ENCODE peak calls at places on chromosomes 5 and 9, in seven cellular contexts. One of them, this sample, is unnamed.

GRCh38 chr5:180689071-180689694 is 39.8 kb upstream of the FLT4 start:
- DNase-seq in WERI-Rb-1: no peak
- DNase-seq in fibroblast of mammary gland: peak; percentile 20
- DNase-seq in OCI-LY7: no peak
- DNase-seq in fibroblast of villous mesenchyme: peak; percentile 29
- DNase-seq in WTC11: no peak
- DNase-seq in spleen: no peak
- DNase-seq in this sample: no peak

GRCh38 chr5:151006704-151007334 is 13.6 kb upstream of the GPX3 start:
- DNase-seq in fibroblast of mammary gland: no peak
- DNase-seq in WERI-Rb-1: no peak
- DNase-seq in spleen: no peak
- DNase-seq in fibroblast of villous mesenchyme: peak; percentile 26
- DNase-seq in OCI-LY7: no peak
- DNase-seq in WTC11: no peak
- DNase-seq in this sample: no peak

GRCh38 chr5:43106290-43106638 is 14.4 kb upstream of the ZNF131 start:
- DNase-seq in OCI-LY7: no peak
- DNase-seq in WTC11: no peak
- DNase-seq in WERI-Rb-1: no peak
- DNase-seq in fibroblast of mammary gland: peak; percentile 39
- DNase-seq in spleen: no peak
- DNase-seq in fibroblast of villous mesenchyme: no peak
- DNase-seq in this sample: no peak

GRCh38 chr9:13992136-13992798 is 321.7 kb downstream of the NFIB start:
- DNase-seq in WTC11: no peak
- DNase-seq in spleen: no peak
- DNase-seq in fibroblast of mammary gland: no peak
- DNase-seq in WERI-Rb-1: no peak
- DNase-seq in fibroblast of villous mesenchyme: peak; percentile 37
- DNase-seq in OCI-LY7: no peak
- DNase-seq in this sample: no peak

GRCh38 chr9:99822096-99822595 is 461 bp downstream of the NR4A3 start:
- DNase-seq in fibroblast of villous mesenchyme: no peak
- DNase-seq in OCI-LY7: no peak
- DNase-seq in WTC11: no peak
- DNase-seq in fibroblast of mammary gland: no peak
- DNase-seq in WERI-Rb-1: no peak
- DNase-seq in spleen: peak; percentile 93
- DNase-seq in this sample: no peak

GRCh38 chr9:86854898-86855523 is 92.3 kb downstream of the GAS1 start:
- DNase-seq in WERI-Rb-1: no peak
- DNase-seq in OCI-LY7: no peak
- DNase-seq in fibroblast of villous mesenchyme: peak; percentile 81
- DNase-seq in WTC11: peak; percentile 74
- DNase-seq in spleen: no peak
- DNase-seq in fibroblast of mammary gland: peak; percentile 96
- DNase-seq in this sample: peak; percentile 39

GRCh38 chr5:72210913-72211670 is 103.8 kb downstream of the MAP1B start:
- DNase-seq in spleen: no peak
- DNase-seq in WTC11: no peak
- DNase-seq in OCI-LY7: no peak
- DNase-seq in WERI-Rb-1: no peak
- DNase-seq in fibroblast of villous mesenchyme: peak; percentile 72
- DNase-seq in fibroblast of mammary gland: peak; percentile 88
- DNase-seq in this sample: no peak

GRCh38 chr5:10307206-10308148 is at the start of gene CMBL:
- DNase-seq in WTC11: peak; percentile 58
- DNase-seq in fibroblast of mammary gland: peak; percentile 57
- DNase-seq in OCI-LY7: no peak
- DNase-seq in spleen: peak; percentile 84
- DNase-seq in WERI-Rb-1: no peak
- DNase-seq in fibroblast of villous mesenchyme: peak; percentile 50
- DNase-seq in this sample: peak; percentile 39

GRCh38 chr5:103207653-103208052 is 50.9 kb upstream of the MACIR start:
- DNase-seq in spleen: no peak
- DNase-seq in OCI-LY7: no peak
- DNase-seq in fibroblast of mammary gland: peak; percentile 13
- DNase-seq in fibroblast of villous mesenchyme: peak; percentile 22
- DNase-seq in WERI-Rb-1: no peak
- DNase-seq in WTC11: no peak
- DNase-seq in this sample: no peak

GRCh38 chr5:79069488-79070001 is at the start of the genes BHMT2 and DMGDH:
- DNase-seq in spleen: no peak
- DNase-seq in fibroblast of villous mesenchyme: peak; percentile 33
- DNase-seq in fibroblast of mammary gland: peak; percentile 54
- DNase-seq in OCI-LY7: no peak
- DNase-seq in WTC11: no peak
- DNase-seq in WERI-Rb-1: no peak
- DNase-seq in this sample: no peak

GRCh38 chr9:84075004-84075403 is 94.4 kb downstream of the RMI1 start:
- DNase-seq in fibroblast of villous mesenchyme: no peak
- DNase-seq in WTC11: no peak
- DNase-seq in fibroblast of mammary gland: no peak
- DNase-seq in OCI-LY7: no peak
- DNase-seq in spleen: no peak
- DNase-seq in WERI-Rb-1: no peak
- DNase-seq in this sample: no peak

GRCh38 chr5:167696558-167697314 is 594.7 kb upstream of the WWC1 start:
- DNase-seq in spleen: no peak
- DNase-seq in fibroblast of villous mesenchyme: no peak
- DNase-seq in fibroblast of mammary gland: no peak
- DNase-seq in OCI-LY7: no peak
- DNase-seq in WERI-Rb-1: no peak
- DNase-seq in WTC11: no peak
- DNase-seq in this sample: no peak
- TF ChIP-seq CTCF in spleen: no peak
- TF ChIP-seq CTCF in fibroblast of villous mesenchyme: no peak
- TF ChIP-seq CTCF in fibroblast of mammary gland: no peak
- TF ChIP-seq CTCF in OCI-LY7: no peak
- TF ChIP-seq CTCF in WERI-Rb-1: no peak
- TF ChIP-seq CTCF in WTC11: no peak
- TF ChIP-seq CTCF in this sample: no peak

GRCh38 chr9:23322392-23322791 is 503.6 kb downstream of the ELAVL2 start:
- DNase-seq in WERI-Rb-1: no peak
- DNase-seq in OCI-LY7: peak; percentile 3
- DNase-seq in WTC11: no peak
- DNase-seq in fibroblast of mammary gland: peak; percentile 10
- DNase-seq in fibroblast of villous mesenchyme: no peak
- DNase-seq in spleen: no peak
- DNase-seq in this sample: no peak
- TF ChIP-seq CTCF in WERI-Rb-1: peak; percentile 39
- TF ChIP-seq CTCF in OCI-LY7: peak; percentile 54
- TF ChIP-seq CTCF in WTC11: peak; percentile 14
- TF ChIP-seq CTCF in fibroblast of mammary gland: peak; percentile 36
- TF ChIP-seq CTCF in fibroblast of villous mesenchyme: no peak
- TF ChIP-seq CTCF in spleen: no peak
- TF ChIP-seq CTCF in this sample: peak; percentile 62

DNA sequence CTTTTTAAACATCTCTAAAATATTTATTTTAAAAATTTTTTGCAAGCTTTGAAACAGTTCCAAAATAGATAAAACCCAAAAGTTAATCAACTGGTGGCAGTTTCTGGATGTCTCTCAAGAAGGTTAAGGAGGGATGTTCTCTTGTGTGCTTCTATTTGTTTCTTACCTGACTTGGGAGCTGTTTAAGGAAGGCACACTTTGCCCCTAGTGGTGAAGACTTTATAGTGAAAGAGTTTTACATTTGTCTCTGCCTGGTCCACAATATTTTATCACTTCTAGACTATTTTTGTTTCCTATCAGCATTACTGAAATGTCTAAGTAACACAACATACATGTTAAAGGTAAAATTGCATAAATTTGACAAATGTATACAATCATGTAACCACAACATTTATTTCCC is 552.8 kb downstream of the SEMA5A start:
- DNase-seq in OCI-LY7: peak; percentile 38
- DNase-seq in fibroblast of mammary gland: peak; percentile 34
- DNase-seq in spleen: no peak
- DNase-seq in WTC11: no peak
- DNase-seq in fibroblast of villous mesenchyme: no peak
- DNase-seq in WERI-Rb-1: no peak
- DNase-seq in this sample: no peak
- TF ChIP-seq CTCF in OCI-LY7: peak; percentile 76
- TF ChIP-seq CTCF in fibroblast of mammary gland: peak; percentile 51
- TF ChIP-seq CTCF in spleen: no peak
- TF ChIP-seq CTCF in WTC11: peak; percentile 25
- TF ChIP-seq CTCF in fibroblast of villous mesenchyme: peak; percentile 62
- TF ChIP-seq CTCF in WERI-Rb-1: peak; percentile 64
- TF ChIP-seq CTCF in this sample: peak; percentile 67

GRCh38 chr5:143496928-143497327 is 93.4 kb upstream of the NR3C1 start:
- DNase-seq in fibroblast of mammary gland: no peak
- DNase-seq in OCI-LY7: no peak
- DNase-seq in fibroblast of villous mesenchyme: no peak
- DNase-seq in WERI-Rb-1: no peak
- DNase-seq in spleen: no peak
- DNase-seq in WTC11: no peak
- DNase-seq in this sample: no peak
- TF ChIP-seq CTCF in fibroblast of mammary gland: no peak
- TF ChIP-seq CTCF in OCI-LY7: no peak
- TF ChIP-seq CTCF in fibroblast of villous mesenchyme: no peak
- TF ChIP-seq CTCF in WERI-Rb-1: no peak
- TF ChIP-seq CTCF in spleen: no peak
- TF ChIP-seq CTCF in WTC11: no peak
- TF ChIP-seq CTCF in this sample: no peak

GRCh38 chr9:9914174-9914573 is 698.6 kb downstream of the PTPRD start:
- DNase-seq in spleen: peak; percentile 22
- DNase-seq in fibroblast of mammary gland: no peak
- DNase-seq in OCI-LY7: no peak
- DNase-seq in fibroblast of villous mesenchyme: no peak
- DNase-seq in WTC11: peak; percentile 27
- DNase-seq in WERI-Rb-1: peak; percentile 24
- DNase-seq in this sample: no peak

GRCh38 chr9:9913276-9913832 is 699.4 kb downstream of the PTPRD start:
- DNase-seq in fibroblast of villous mesenchyme: no peak
- DNase-seq in spleen: no peak
- DNase-seq in WERI-Rb-1: no peak
- DNase-seq in OCI-LY7: no peak
- DNase-seq in WTC11: no peak
- DNase-seq in fibroblast of mammary gland: no peak
- DNase-seq in this sample: no peak

GRCh38 chr9:9917400-9917799 is 695.4 kb downstream of the PTPRD start:
- DNase-seq in WTC11: no peak
- DNase-seq in fibroblast of mammary gland: no peak
- DNase-seq in spleen: no peak
- DNase-seq in WERI-Rb-1: no peak
- DNase-seq in fibroblast of villous mesenchyme: no peak
- DNase-seq in OCI-LY7: no peak
- DNase-seq in this sample: no peak

DNA sequence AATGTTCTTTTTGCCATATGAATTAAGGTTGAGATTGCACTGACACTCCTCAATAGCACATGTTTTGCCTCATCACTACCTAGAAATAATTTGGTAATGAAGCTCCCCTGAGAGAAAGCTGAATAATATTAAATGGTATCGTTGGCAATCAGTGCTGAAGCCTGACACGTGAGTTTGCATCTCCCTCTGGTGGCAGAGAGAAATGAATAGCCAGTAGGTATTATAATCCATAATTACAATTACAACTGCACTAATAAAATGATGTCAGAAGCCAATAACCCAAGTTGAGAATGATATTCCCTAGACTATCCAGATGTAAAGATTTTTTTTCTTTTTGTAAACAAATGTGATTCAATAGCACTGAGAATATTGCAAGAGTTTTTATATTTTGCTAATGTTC is 700.3 kb downstream of the PTPRD start:
- DNase-seq in fibroblast of mammary gland: peak; percentile 4
- DNase-seq in WERI-Rb-1: no peak
- DNase-seq in spleen: no peak
- DNase-seq in OCI-LY7: peak; percentile 46
- DNase-seq in WTC11: no peak
- DNase-seq in fibroblast of villous mesenchyme: no peak
- DNase-seq in this sample: no peak
- TF ChIP-seq CTCF in fibroblast of mammary gland: peak; percentile 34
- TF ChIP-seq CTCF in WERI-Rb-1: peak; percentile 33
- TF ChIP-seq CTCF in spleen: no peak
- TF ChIP-seq CTCF in OCI-LY7: peak; percentile 83
- TF ChIP-seq CTCF in WTC11: no peak
- TF ChIP-seq CTCF in fibroblast of villous mesenchyme: no peak
- TF ChIP-seq CTCF in this sample: peak; percentile 64